ENCODE peak calls at places on chromosomes 1 and 21, in seven cellular contexts. G is astrocyte, D is neuronal stem cell, E is IMR-90, X is fibroblast of lung, B is HepG2, N is GM12878. P is an unnamed sample.

GRCh38 chr1:209490013-209490412 is 93.5 kb upstream of the CAMK1G start:
- DNase-seq in N (no peak), X (peak), G (peak), E (peak), B (no peak), D (no peak), P (peak)

GRCh38 chr1:54353959-54354358 is 52.2 kb downstream of the SSBP3 start:
- DNase-seq in G (no peak), B (no peak), D (no peak), N (no peak), E (no peak), X (no peak), P (no peak)

GRCh38 chr1:248821101-248821500 is 4.6 kb downstream of the SH3BP5L start:
- DNase-seq in D (no peak), N (no peak), G (peak), X (peak), E (peak), B (peak), P (peak)

GRCh38 chr1:222589462-222590302 is at the start of gene TAF1A:
- DNase-seq in B (peak), G (peak), X (peak), N (peak), D (peak), E (peak), P (peak)

GRCh38 chr1:164588388-164589341 is 29.7 kb downstream of the PBX1 start:
- DNase-seq in E (peak), X (peak), D (peak), B (no peak), G (peak), N (no peak), P (no peak)

GRCh38 chr1:177770096-177770495 is 199.8 kb downstream of the SEC16B start:
- DNase-seq in E (no peak), X (no peak), D (no peak), G (no peak), N (no peak), B (no peak), P (no peak)

GRCh38 chr21:44865561-44866280 is 7.8 kb downstream of the PTTG1IP start:
- DNase-seq in E (no peak), G (no peak), B (no peak), N (no peak), X (no peak), D (no peak), P (peak)

GRCh38 chr1:5273280-5274003 is 619.0 kb downstream of the AJAP1 start:
- DNase-seq in N (no peak), E (no peak), G (no peak), B (no peak), X (no peak), D (no peak), P (no peak)

GRCh38 chr1:212667223-212668139 is 32.2 kb downstream of the BATF3 start:
- DNase-seq in E (peak), D (no peak), X (peak), N (no peak), B (peak), G (peak), P (peak)

GRCh38 chr1:67652800-67653199 is 32.2 kb upstream of the GADD45A start:
- DNase-seq in N (no peak), E (peak), B (no peak), G (peak), X (peak), D (no peak), P (peak)

GRCh38 chr1:40392206-40392605 is 18.7 kb downstream of the SMAP2 start:
- DNase-seq in D (peak), X (peak), N (no peak), G (peak), B (no peak), E (peak), P (peak)

GRCh38 chr1:176888471-176889032 is 276.0 kb downstream of the ASTN1 start:
- DNase-seq in G (no peak), N (no peak), B (no peak), X (no peak), D (no peak), E (no peak), P (no peak)

GRCh38 chr1:201184734-201185453 is 5.7 kb upstream of the IGFN1 start:
- DNase-seq in D (peak), B (peak), N (no peak), X (peak), E (peak), G (peak), P (peak)

GRCh38 chr1:196733091-196733970 is 41.3 kb upstream of the CFHR3 start:
- DNase-seq in B (no peak), D (no peak), G (no peak), N (no peak), X (no peak), E (no peak), P (no peak)

GRCh38 chr1:236163460-236164153 is 21.3 kb downstream of the GPR137B start:
- DNase-seq in B (no peak), D (no peak), E (no peak), N (no peak), G (no peak), X (no peak), P (no peak)

DNA sequence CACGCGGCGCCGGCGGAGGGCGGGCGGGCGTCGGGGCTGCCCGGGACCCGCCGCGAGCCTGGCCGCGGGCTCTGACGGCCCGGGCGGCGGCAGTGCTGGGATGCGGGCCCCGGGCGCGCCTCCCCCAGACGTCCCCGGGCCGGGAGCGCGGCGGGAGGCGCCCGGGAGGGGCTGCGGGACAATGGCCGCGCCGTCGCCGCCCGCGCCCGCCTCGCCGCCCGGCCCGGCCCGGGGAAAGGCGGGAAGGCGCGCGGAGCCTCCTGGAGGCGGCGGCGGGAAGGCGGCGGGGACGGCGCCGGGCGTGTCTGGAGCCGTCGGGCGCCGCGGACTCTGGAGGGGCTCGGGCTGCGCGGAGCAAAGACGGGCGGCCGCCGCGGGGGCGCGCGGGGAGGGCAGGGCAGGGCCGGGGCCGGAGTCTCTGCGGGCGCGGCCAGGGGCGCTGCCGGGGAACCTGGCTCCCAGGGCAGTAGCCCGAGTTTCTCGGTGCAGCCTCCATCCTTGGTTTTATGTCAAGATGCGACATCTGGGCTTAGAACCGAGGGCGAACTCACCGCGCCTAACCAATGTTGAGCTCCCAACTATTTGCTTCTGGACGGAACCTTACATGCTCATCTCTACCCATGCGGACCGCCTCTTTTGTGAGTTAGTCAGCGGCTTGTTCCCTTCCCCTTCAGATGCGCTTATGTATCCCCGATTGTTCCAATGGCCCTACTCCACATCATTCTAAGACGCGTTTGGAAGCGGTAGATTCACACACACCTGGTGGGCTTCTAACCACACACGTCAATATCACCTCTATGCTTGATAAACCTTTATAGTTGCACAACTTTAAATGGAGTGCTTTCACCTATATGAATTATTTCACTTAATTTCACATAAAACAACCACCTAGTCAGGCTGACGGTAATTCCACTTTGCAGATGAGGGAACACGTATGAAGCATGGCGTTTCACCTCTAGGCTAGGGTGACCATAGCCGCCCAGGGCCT is 651 bp downstream of the ZBTB8A start:
- DNase-seq in E (peak), D (peak), B (no peak), N (no peak), X (peak), G (peak), P (peak)
- H2AFZ ChIP-seq in E (peak), D (peak), B (no peak), N (peak), X (peak), G (peak), P (peak)

GRCh38 chr1:233518344-233518743 is 95.6 kb upstream of the KCNK1 start:
- DNase-seq in E (no peak), D (peak), N (no peak), B (no peak), G (no peak), X (peak), P (no peak)

GRCh38 chr1:233514946-233515391 is 98.9 kb upstream of the KCNK1 start:
- DNase-seq in E (no peak), N (no peak), X (no peak), G (no peak), B (no peak), D (no peak), P (no peak)

GRCh38 chr1:233523047-233523446 is 90.9 kb upstream of the KCNK1 start:
- DNase-seq in G (no peak), D (peak), E (no peak), X (peak), B (no peak), N (no peak), P (no peak)

GRCh38 chr1:233516732-233517131 is 97.2 kb upstream of the KCNK1 start:
- DNase-seq in G (no peak), D (no peak), B (no peak), E (no peak), N (no peak), X (no peak), P (no peak)

DNA sequence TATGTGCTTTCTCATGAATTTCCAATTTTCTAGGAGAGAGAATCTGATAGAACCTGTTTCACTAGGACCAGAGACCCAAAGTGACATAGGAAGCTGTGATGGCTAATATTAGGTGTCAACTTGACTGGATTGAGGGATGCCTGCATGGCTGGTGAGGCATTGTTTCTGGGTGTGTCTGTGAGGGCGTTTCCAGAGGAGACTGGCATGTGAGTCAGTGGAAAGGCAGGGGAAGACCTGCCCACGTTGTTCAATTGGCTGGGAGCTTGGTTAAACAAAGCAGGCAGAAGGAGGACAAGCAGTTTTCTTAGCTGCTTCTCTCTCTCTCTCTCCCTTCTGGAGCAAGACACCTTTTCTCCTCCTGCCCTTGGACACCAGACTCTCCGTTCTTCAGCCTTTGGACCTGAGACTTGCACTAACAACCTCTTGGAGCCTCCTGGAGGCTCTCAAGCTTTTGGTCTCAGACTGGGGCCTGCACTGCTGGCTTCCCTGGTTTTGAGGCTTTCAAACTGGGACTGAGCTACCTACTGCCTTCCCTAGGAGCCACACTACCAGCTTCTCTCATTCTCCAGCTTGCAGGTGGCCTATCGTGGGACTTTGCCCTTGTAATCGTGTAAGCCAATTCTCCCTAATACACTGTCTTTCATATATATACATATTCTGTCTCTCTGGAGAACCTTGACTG is 93.3 kb upstream of the KCNK1 start:
- DNase-seq in X (peak), N (no peak), G (peak), B (no peak), D (no peak), E (no peak), P (peak)
- H3K27ac ChIP-seq in X (no peak), N (no peak), G (no peak), B (no peak), D (no peak), E (no peak), P (no peak)

GRCh38 chr1:156858959-156859522 is at the start of gene INSRR:
- DNase-seq in B (no peak), N (no peak), G (no peak), X (peak), D (no peak), E (no peak), P (no peak)

GRCh38 chr1:156858555-156858956 is 361 bp downstream of the INSRR start:
- DNase-seq in N (no peak), X (no peak), D (no peak), G (no peak), B (no peak), E (no peak), P (no peak)

GRCh38 chr1:156860639-156861423 is at the start of gene NTRK1:
- DNase-seq in G (no peak), N (no peak), D (no peak), X (peak), E (no peak), B (no peak), P (peak)

GRCh38 chr1:156859523-156860112 is 701 bp upstream of the INSRR start:
- DNase-seq in X (peak), N (no peak), G (peak), E (no peak), B (no peak), D (no peak), P (peak)

GRCh38 chr1:156860113-156860638 is 489 bp upstream of the NTRK1 start:
- DNase-seq in E (peak), G (peak), N (no peak), X (peak), B (no peak), D (no peak), P (peak)
- H2AFZ ChIP-seq in E (peak), G (peak), N (peak), X (no peak), B (no peak), D (peak), P (peak)

GRCh38 chr1:89285715-89286380 is 13.2 kb upstream of the GBP5 start:
- DNase-seq in B (no peak), D (no peak), X (no peak), N (no peak), E (no peak), G (no peak), P (no peak)
- H3K27ac ChIP-seq in B (no peak), D (no peak), X (no peak), N (no peak), E (no peak), G (no peak), P (no peak)

GRCh38 chr1:2194898-2195673 is 514 bp upstream of the FAAP20 start:
- DNase-seq in E (peak), G (peak), D (peak), X (peak), B (peak), N (peak), P (peak)
- H2AFZ ChIP-seq in E (peak), G (peak), D (peak), X (peak), B (no peak), N (peak), P (peak)

DNA sequence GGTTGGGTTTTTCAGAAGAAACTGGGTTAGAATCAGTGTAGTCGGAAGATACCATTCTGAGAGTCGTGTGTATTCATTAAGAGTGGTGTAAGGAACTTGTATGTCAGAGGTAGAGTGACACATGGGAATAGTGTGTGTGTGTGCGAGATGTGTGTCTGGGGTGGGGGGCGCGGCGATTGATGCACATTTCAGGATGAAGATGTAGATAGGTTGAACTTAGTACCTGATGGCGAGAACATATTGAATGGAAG is 912 bp downstream of the SMG7 start:
- DNase-seq in B (no peak), X (no peak), E (no peak), N (no peak), G (peak), D (no peak), P (peak)
- H3K27ac ChIP-seq in B (peak), X (peak), E (peak), N (peak), G (peak), D (no peak), P (peak)

P was measured in osteoblast.